ENCODE peak calls at places on chromosomes 2 and 18, in eight cellular contexts. E is adrenal gland, P is cardiac muscle cell, J is H9, K is K562, S is neural progenitor cell, B is suprapubic skin, N is endothelial cell of umbilical vein. M is an unnamed sample. For H3K4me1 and H3K27me3, the result is how much of the 10 kb centered on the place peaks cover.

GRCh38 chr2:144835634-144836351 is 315.9 kb upstream of the ZEB2 start:
- DNase-seq in E (no peak), P (peak), J (no peak), K (no peak), S (no peak), B (no peak), N (peak), M (no peak)

GRCh38 chr2:238785528-238785860 is 62.4 kb upstream of the TWIST2 start:
- DNase-seq in E (no peak), P (no peak), J (no peak), K (no peak), S (no peak), B (no peak), N (no peak), M (no peak)

GRCh38 chr2:204530464-204530805 is 14.8 kb upstream of the PARD3B start:
- DNase-seq in E (no peak), P (no peak), J (no peak), K (no peak), S (no peak), B (no peak), N (no peak), M (no peak)

GRCh38 chr18:79681484-79682387 is 2.1 kb downstream of the CTDP1 start:
- DNase-seq in E (no peak), P (no peak), J (no peak), K (no peak), S (no peak), B (no peak), N (no peak), M (no peak)

GRCh38 chr18:23105030-23105429 is 30.3 kb upstream of the CABLES1 start:
- DNase-seq in E (no peak), P (no peak), J (no peak), K (no peak), S (no peak), B (no peak), N (no peak), M (peak)

GRCh38 chr2:98691307-98691706 is 39.6 kb downstream of the MGAT4A start:
- DNase-seq in E (no peak), P (no peak), J (no peak), K (no peak), S (no peak), B (no peak), N (peak), M (peak)

GRCh38 chr2:86397989-86398388 is 43.2 kb upstream of the KDM3A start:
- DNase-seq in E (no peak), P (no peak), J (no peak), K (peak), S (no peak), B (no peak), N (no peak), M (no peak)

GRCh38 chr2:174648896-174649295 is 51.3 kb upstream of the WIPF1 start:
- DNase-seq in E (no peak), P (no peak), J (no peak), K (no peak), S (no peak), B (no peak), N (no peak), M (no peak)

GRCh38 chr2:100880730-100881129 is 60.8 kb downstream of the NPAS2 start:
- DNase-seq in E (no peak), P (peak), J (no peak), K (no peak), S (no peak), B (no peak), N (peak), M (no peak)

GRCh38 chr2:178426388-178426787 is 24.6 kb downstream of the PRKRA start:
- DNase-seq in E (no peak), P (peak), J (no peak), K (no peak), S (no peak), B (no peak), N (no peak), M (no peak)

GRCh38 chr18:63382843-63383242 is 15.8 kb upstream of the KDSR start:
- DNase-seq in E (no peak), P (no peak), J (no peak), K (no peak), S (no peak), B (no peak), N (no peak), M (no peak)

GRCh38 chr2:241993386-241994005 is 124.0 kb downstream of the RTP5 start:
- DNase-seq in E (no peak), P (no peak), J (no peak), K (no peak), S (no peak), B (no peak), N (no peak), M (no peak)

GRCh38 chr2:241994086-241994485 is 124.6 kb downstream of the RTP5 start:
- DNase-seq in E (no peak), P (no peak), J (no peak), K (no peak), S (no peak), B (no peak), N (no peak), M (no peak)

GRCh38 chr2:241992753-241993152 is 123.2 kb downstream of the RTP5 start:
- DNase-seq in E (no peak), P (no peak), J (no peak), K (no peak), S (no peak), B (no peak), N (no peak), M (no peak)

GRCh38 chr2:241996100-241996499 is 126.6 kb downstream of the RTP5 start:
- DNase-seq in E (no peak), P (no peak), J (no peak), K (no peak), S (no peak), B (no peak), N (no peak), M (no peak)

GRCh38 chr2:241994556-241995213 is 125.2 kb downstream of the RTP5 start:
- DNase-seq in E (no peak), P (no peak), J (no peak), K (no peak), S (no peak), B (no peak), N (no peak), M (no peak)
- TF ChIP-seq CTCF in E (no peak), P (no peak), J (no peak), K (no peak), S (no peak), B (no peak), N (no peak), M (no peak)

DNA sequence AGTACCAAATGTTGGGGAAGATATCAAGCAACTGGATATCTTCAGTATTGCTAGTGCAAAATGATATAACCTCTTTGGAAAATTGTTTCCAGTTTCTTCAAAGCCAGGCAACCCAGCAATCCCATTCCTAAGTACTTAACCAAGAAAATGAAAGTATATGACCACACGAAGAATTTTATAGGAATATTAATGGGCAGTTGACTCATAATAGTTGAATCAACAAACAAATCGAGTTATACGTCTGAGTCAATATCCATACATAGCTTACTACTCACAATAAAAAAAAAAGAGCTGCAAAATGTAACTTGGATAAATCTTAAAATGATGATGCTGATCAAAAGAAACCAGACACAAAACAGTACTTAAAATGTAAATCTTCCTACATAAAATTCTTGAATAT is 810.4 kb downstream of the METTL4 start:
- DNase-seq in E (no peak), P (no peak), J (no peak), K (no peak), S (no peak), B (no peak), N (no peak), M (no peak)
- H3K4me1 ChIP-seq in E (under half), P (under half), J (under half), K (under half), S (under half), B (under half), N (under half), M (under half)

GRCh38 chr18:44856157-44856556 is 175.5 kb downstream of the SETBP1 start:
- DNase-seq in E (no peak), P (no peak), J (no peak), K (no peak), S (no peak), B (no peak), N (no peak), M (no peak)

GRCh38 chr18:44852216-44852615 is 171.5 kb downstream of the SETBP1 start:
- DNase-seq in E (no peak), P (no peak), J (no peak), K (no peak), S (no peak), B (no peak), N (no peak), M (no peak)

GRCh38 chr18:44857744-44858143 is 177.1 kb downstream of the SETBP1 start:
- DNase-seq in E (no peak), P (no peak), J (no peak), K (no peak), S (no peak), B (no peak), N (no peak), M (no peak)

GRCh38 chr18:44852818-44853217 is 172.1 kb downstream of the SETBP1 start:
- DNase-seq in E (no peak), P (no peak), J (no peak), K (no peak), S (no peak), B (no peak), N (no peak), M (no peak)

GRCh38 chr18:44855681-44856080 is 175.0 kb downstream of the SETBP1 start:
- DNase-seq in E (no peak), P (no peak), J (no peak), K (no peak), S (no peak), B (no peak), N (no peak), M (no peak)
- H3K27me3 ChIP-seq in E (under half), P (under half), J (under half), K (under half), S (under half), B (under half), N (under half), M (under half)

GRCh38 chr2:229133155-229133772 is 137.8 kb downstream of the PID1 start:
- DNase-seq in E (no peak), P (peak), J (no peak), K (no peak), S (peak), B (no peak), N (no peak), M (peak)
- TF ChIP-seq CTCF in E (peak), P (peak), J (peak), K (no peak), S (peak), B (peak), N (no peak), M (peak)

GRCh38 chr2:64137567-64137966 is 6.7 kb downstream of the PELI1 start:
- DNase-seq in E (no peak), P (peak), J (no peak), K (peak), S (no peak), B (no peak), N (peak), M (no peak)
- H3K4me1 ChIP-seq in E (under half), P (under half), J (under half), K (under half), S (under half), B (half or more), N (under half), M (under half)

M was measured in PC-9.